ENCODE peak calls at places on chromosomes 2 and 18, in six cellular contexts. X, L, R, B, J and E are unnamed samples.

GRCh38 chr2:235054497-235054896 is 102.7 kb downstream of the SH3BP4 start:
- DNase-seq in B (no peak), J (no peak), L (no peak), X (no peak), R (no peak), E (no peak)

GRCh38 chr18:6921571-6921970 is 192.1 kb downstream of the ARHGAP28 start:
- DNase-seq in J (no peak), L (no peak), R (no peak), X (no peak), B (no peak), E (no peak)

GRCh38 chr2:26982102-26982742 is 11.8 kb downstream of the MAPRE3 start:
- DNase-seq in X (peak; percentile 83), L (peak; percentile 49), J (no peak), B (peak; percentile 48), R (no peak), E (no peak)

GRCh38 chr2:188293601-188294482 is 2.2 kb downstream of the GULP1 start:
- DNase-seq in L (no peak), X (peak; percentile 77), J (no peak), B (peak; percentile 79), R (no peak), E (no peak)

GRCh38 chr2:26519396-26519991 is 41.6 kb upstream of the OTOF start:
- DNase-seq in X (no peak), J (no peak), L (no peak), B (no peak), R (no peak), E (no peak)

GRCh38 chr2:9416267-9416961 is 6.9 kb downstream of the ITGB1BP1 start:
- DNase-seq in R (no peak), B (no peak), L (no peak), X (no peak), J (no peak), E (no peak)

GRCh38 chr2:187890690-187891089 is 336.5 kb upstream of the TFPI start:
- DNase-seq in R (no peak), X (no peak), B (no peak), J (no peak), L (no peak), E (no peak)

GRCh38 chr2:102250278-102250821 is 61.0 kb upstream of the IL1RL1 start:
- DNase-seq in L (no peak), R (no peak), J (no peak), B (no peak), X (no peak), E (no peak)

GRCh38 chr18:68679531-68679930 is 35.4 kb downstream of the TMX3 start:
- DNase-seq in J (no peak), X (peak; percentile 56), L (no peak), R (peak; percentile 74), B (peak; percentile 66), E (no peak)

GRCh38 chr2:47751856-47752414 is 31.0 kb upstream of the MSH6 start:
- DNase-seq in B (no peak), X (peak; percentile 19), L (peak; percentile 45), R (no peak), J (no peak), E (no peak)

GRCh38 chr18:73646772-73647171 is 500.9 kb downstream of the FBXO15 start:
- DNase-seq in J (no peak), B (peak; percentile 88), L (no peak), X (peak; percentile 26), R (peak; percentile 36), E (peak; percentile 56)

GRCh38 chr2:241793385-241793784 is 15.6 kb upstream of the NEU4 start:
- DNase-seq in J (no peak), B (no peak), X (no peak), L (no peak), R (no peak), E (no peak)

GRCh38 chr2:240458900-240459391 is 23.5 kb downstream of the GPC1 start:
- DNase-seq in J (no peak), L (no peak), X (no peak), B (no peak), R (no peak), E (no peak)

GRCh38 chr2:230925879-230926765 is 1.1 kb upstream of the GPR55 start:
- DNase-seq in J (no peak), X (no peak), L (peak; percentile 90), B (no peak), R (no peak), E (no peak)

GRCh38 chr2:10837532-10838266 is 25.1 kb upstream of the PDIA6 start:
- DNase-seq in L (no peak), R (no peak), B (no peak), J (no peak), X (no peak), E (no peak)

GRCh38 chr2:6921321-6921922 is 4.2 kb downstream of the RNF144A start:
- DNase-seq in R (no peak), X (no peak), L (no peak), B (no peak), J (no peak), E (no peak)

GRCh38 chr18:67133669-67134068 is 382.9 kb downstream of the DSEL start:
- DNase-seq in B (no peak), L (no peak), X (no peak), R (no peak), J (no peak), E (no peak)

GRCh38 chr18:7459851-7460774 is 107.0 kb upstream of the PTPRM start:
- DNase-seq in R (no peak), B (no peak), X (peak; percentile 11), J (no peak), L (no peak), E (no peak)

GRCh38 chr2:170873035-170873692 is 55.9 kb upstream of the GORASP2 start:
- DNase-seq in B (peak; percentile 60), J (peak; percentile 36), L (peak; percentile 82), X (peak; percentile 78), R (no peak), E (no peak)

GRCh38 chr2:208643145-208643544 is 236.6 kb downstream of the PTH2R start:
- DNase-seq in L (no peak), J (no peak), B (no peak), R (no peak), X (no peak), E (no peak)

GRCh38 chr2:113225505-113226259 is 51.9 kb downstream of the PSD4 start:
- DNase-seq in R (no peak), J (no peak), B (no peak), L (no peak), X (no peak), E (no peak)

GRCh38 chr2:111663471-111663951 is 220.5 kb downstream of the ANAPC1 start:
- DNase-seq in J (no peak), B (peak; percentile 30), X (peak; percentile 49), R (no peak), L (no peak), E (no peak)

GRCh38 chr2:24076849-24077534 is 866 bp upstream of the SF3B6 start:
- DNase-seq in R (no peak), B (peak; percentile 13), X (peak; percentile 27), L (peak; percentile 29), J (no peak), E (no peak)

GRCh38 chr2:119760237-119760807 is 600 bp downstream of the PTPN4 start:
- DNase-seq in B (no peak), X (no peak), J (no peak), R (no peak), L (no peak), E (no peak)

GRCh38 chr2:3730646-3731045 is 27.3 kb downstream of the DCDC2C start:
- DNase-seq in J (no peak), R (no peak), X (no peak), L (no peak), B (peak; percentile 14), E (no peak)

GRCh38 chr2:220664272-220665107 is 907.6 kb downstream of the EPHA4 start:
- DNase-seq in X (peak; percentile 81), J (no peak), R (peak; percentile 15), L (no peak), B (peak; percentile 72), E (no peak)
- TF ChIP-seq CTCF in X (no peak), J (no peak), R (no peak), L (no peak), B (no peak), E (no peak)

GRCh38 chr18:3906072-3906471 is 456.1 kb downstream of the TGIF1 start:
- DNase-seq in J (no peak), X (no peak), R (no peak), L (no peak), B (no peak), E (no peak)
- H3K4me3 ChIP-seq in J (no peak overlapping the region), X (no peak overlapping the region), R (no peak overlapping the region), L (no peak overlapping the region), B (no peak overlapping the region), E (no peak overlapping the region)

GRCh38 chr2:239145106-239145505 is 255.7 kb downstream of the HDAC4 start:
- DNase-seq in R (no peak), X (no peak), B (no peak), J (no peak), L (no peak), E (no peak)
- TF ChIP-seq CTCF in R (no peak), X (no peak), B (no peak), J (no peak), L (no peak), E (no peak)

GRCh38 chr2:169585673-169586072 is 1.5 kb downstream of the PPIG start:
- DNase-seq in L (no peak), J (no peak), X (no peak), B (no peak), R (no peak), E (no peak)
- H3K4me3 ChIP-seq in L (peak overlapping the region; percentile 85), J (peak overlapping the region; percentile 68), X (peak overlapping the region; percentile 71), B (peak overlapping the region; percentile 98), R (peak overlapping the region; percentile 69), E (peak overlapping the region; percentile 91)

GRCh38 chr2:886072-887022 is 64.3 kb upstream of the SNTG2 start:
- DNase-seq in L (no peak), B (no peak), X (no peak), J (no peak), R (no peak), E (no peak)
- TF ChIP-seq CTCF in L (no peak), B (no peak), X (no peak), J (no peak), R (no peak), E (no peak)

DNA sequence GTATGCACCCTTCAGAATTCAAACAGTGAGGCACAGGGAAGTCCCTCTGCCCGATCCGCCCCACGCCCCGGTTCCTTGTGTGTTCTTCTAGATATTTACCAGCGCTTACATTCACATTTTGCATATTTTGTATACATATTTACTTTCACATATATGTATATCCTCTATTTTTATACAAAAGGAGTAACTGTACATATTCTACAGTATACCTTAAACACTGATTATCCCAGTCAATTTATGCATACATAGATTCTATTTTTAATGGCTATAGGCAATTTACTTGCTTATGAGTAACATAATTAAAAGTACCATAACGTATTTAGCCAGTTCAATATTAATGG is 309 bp upstream of the DUSP11 start:
- DNase-seq in R (no peak), X (no peak), B (no peak), J (no peak), L (no peak), E (no peak)
- H3K4me3 ChIP-seq in R (peak overlapping the region; percentile 100), X (peak overlapping the region; percentile 94), B (peak overlapping the region; percentile 100), J (peak overlapping the region; percentile 81), L (peak overlapping the region; percentile 23), E (peak overlapping the region; percentile 98)

GRCh38 chr2:122300758-122301157 is 545.3 kb downstream of the TSN start:
- DNase-seq in B (peak; percentile 2), J (no peak), L (peak; percentile 45), R (no peak), X (no peak), E (no peak)
- TF ChIP-seq CTCF in B (no peak), J (peak; percentile 44), L (peak; percentile 54), R (no peak), X (no peak), E (no peak)